ENCODE peak calls at places on chromosome 10, in five cellular contexts. One of them, this sample, is unnamed.
A peak's percentile ranks its signal among the peaks of the same experiment; 100 is the strongest.

GRCh38 chr10:68560201-68560915 is at the start of gene TET1:
- DNase-seq in left ventricle myocardium inferior: peak; percentile 50
- DNase-seq in naive thymus-derived CD4-positive, alpha-beta T cell: peak; percentile 10
- DNase-seq in CD8-positive, alpha-beta memory T cell: peak; percentile 19
- DNase-seq in Peyer's patch: peak; percentile 49
- DNase-seq in this sample: peak; percentile 80

GRCh38 chr10:120634629-120635028 is 177.6 kb downstream of the PLPP4 start:
- DNase-seq in Peyer's patch: no peak
- DNase-seq in left ventricle myocardium inferior: no peak
- DNase-seq in naive thymus-derived CD4-positive, alpha-beta T cell: no peak
- DNase-seq in CD8-positive, alpha-beta memory T cell: no peak
- DNase-seq in this sample: peak; percentile 86

GRCh38 chr10:121741246-121741645 is 143.0 kb upstream of the FGFR2 start:
- DNase-seq in CD8-positive, alpha-beta memory T cell: no peak
- DNase-seq in Peyer's patch: no peak
- DNase-seq in naive thymus-derived CD4-positive, alpha-beta T cell: no peak
- DNase-seq in left ventricle myocardium inferior: no peak
- DNase-seq in this sample: no peak

GRCh38 chr10:131174211-131174565 is 137.3 kb downstream of the TCERG1L start:
- DNase-seq in Peyer's patch: no peak
- DNase-seq in CD8-positive, alpha-beta memory T cell: no peak
- DNase-seq in naive thymus-derived CD4-positive, alpha-beta T cell: no peak
- DNase-seq in left ventricle myocardium inferior: no peak
- DNase-seq in this sample: no peak

GRCh38 chr10:52755297-52756062 is 17.1 kb downstream of the MBL2 start:
- DNase-seq in naive thymus-derived CD4-positive, alpha-beta T cell: no peak
- DNase-seq in Peyer's patch: no peak
- DNase-seq in CD8-positive, alpha-beta memory T cell: no peak
- DNase-seq in left ventricle myocardium inferior: no peak
- DNase-seq in this sample: no peak

GRCh38 chr10:4306871-4307270 is 519.1 kb upstream of the AKR1E2 start:
- DNase-seq in Peyer's patch: no peak
- DNase-seq in left ventricle myocardium inferior: no peak
- DNase-seq in CD8-positive, alpha-beta memory T cell: no peak
- DNase-seq in naive thymus-derived CD4-positive, alpha-beta T cell: no peak
- DNase-seq in this sample: no peak

GRCh38 chr10:9331583-9332008 is 1277.1 kb downstream of the GATA3 start:
- DNase-seq in left ventricle myocardium inferior: no peak
- DNase-seq in naive thymus-derived CD4-positive, alpha-beta T cell: peak; percentile 43
- DNase-seq in Peyer's patch: no peak
- DNase-seq in CD8-positive, alpha-beta memory T cell: peak; percentile 32
- DNase-seq in this sample: peak; percentile 57

GRCh38 chr10:33571616-33572015 is 237.1 kb upstream of the NRP1 start:
- DNase-seq in naive thymus-derived CD4-positive, alpha-beta T cell: no peak
- DNase-seq in left ventricle myocardium inferior: no peak
- DNase-seq in Peyer's patch: no peak
- DNase-seq in CD8-positive, alpha-beta memory T cell: no peak
- DNase-seq in this sample: no peak

GRCh38 chr10:6275022-6275997 is 72.6 kb downstream of the PFKFB3 start:
- DNase-seq in naive thymus-derived CD4-positive, alpha-beta T cell: peak; percentile 59
- DNase-seq in Peyer's patch: peak; percentile 65
- DNase-seq in left ventricle myocardium inferior: peak; percentile 86
- DNase-seq in CD8-positive, alpha-beta memory T cell: peak; percentile 67
- DNase-seq in this sample: peak; percentile 10

GRCh38 chr10:92313750-92314149 is 22.8 kb downstream of the MARCHF5 start:
- DNase-seq in Peyer's patch: no peak
- DNase-seq in naive thymus-derived CD4-positive, alpha-beta T cell: no peak
- DNase-seq in left ventricle myocardium inferior: no peak
- DNase-seq in CD8-positive, alpha-beta memory T cell: no peak
- DNase-seq in this sample: no peak

GRCh38 chr10:35204650-35205319 is 78.1 kb downstream of the CREM start:
- DNase-seq in Peyer's patch: no peak
- DNase-seq in CD8-positive, alpha-beta memory T cell: no peak
- DNase-seq in naive thymus-derived CD4-positive, alpha-beta T cell: no peak
- DNase-seq in left ventricle myocardium inferior: no peak
- DNase-seq in this sample: no peak

GRCh38 chr10:25934673-25935139 is 677 bp downstream of the MYO3A start:
- DNase-seq in CD8-positive, alpha-beta memory T cell: no peak
- DNase-seq in left ventricle myocardium inferior: no peak
- DNase-seq in Peyer's patch: no peak
- DNase-seq in naive thymus-derived CD4-positive, alpha-beta T cell: no peak
- DNase-seq in this sample: no peak

GRCh38 chr10:36446873-36447272 is 678.5 kb upstream of the ANKRD30A start:
- DNase-seq in CD8-positive, alpha-beta memory T cell: no peak
- DNase-seq in left ventricle myocardium inferior: peak; percentile 79
- DNase-seq in naive thymus-derived CD4-positive, alpha-beta T cell: no peak
- DNase-seq in Peyer's patch: no peak
- DNase-seq in this sample: no peak

GRCh38 chr10:89426230-89426868 is 12.0 kb downstream of the IFIT5 start:
- DNase-seq in left ventricle myocardium inferior: no peak
- DNase-seq in naive thymus-derived CD4-positive, alpha-beta T cell: no peak
- DNase-seq in Peyer's patch: no peak
- DNase-seq in CD8-positive, alpha-beta memory T cell: no peak
- DNase-seq in this sample: peak; percentile 71

GRCh38 chr10:43594944-43595589 is 11.2 kb upstream of the ZNF485 start:
- DNase-seq in Peyer's patch: no peak
- DNase-seq in left ventricle myocardium inferior: no peak
- DNase-seq in CD8-positive, alpha-beta memory T cell: peak; percentile 19
- DNase-seq in naive thymus-derived CD4-positive, alpha-beta T cell: peak; percentile 25
- DNase-seq in this sample: no peak

GRCh38 chr10:99276848-99277486 is 41.3 kb upstream of the HPSE2 start:
- DNase-seq in naive thymus-derived CD4-positive, alpha-beta T cell: no peak
- DNase-seq in left ventricle myocardium inferior: no peak
- DNase-seq in Peyer's patch: no peak
- DNase-seq in CD8-positive, alpha-beta memory T cell: no peak
- DNase-seq in this sample: peak; percentile 42

GRCh38 chr10:3068968-3069737 is 1.8 kb downstream of the PFKP start:
- DNase-seq in naive thymus-derived CD4-positive, alpha-beta T cell: peak; percentile 14
- DNase-seq in left ventricle myocardium inferior: no peak
- DNase-seq in Peyer's patch: peak; percentile 63
- DNase-seq in CD8-positive, alpha-beta memory T cell: peak; percentile 30
- DNase-seq in this sample: peak; percentile 32

GRCh38 chr10:73506491-73506890 is 10.7 kb upstream of the PPP3CB start:
- DNase-seq in naive thymus-derived CD4-positive, alpha-beta T cell: no peak
- DNase-seq in left ventricle myocardium inferior: no peak
- DNase-seq in Peyer's patch: no peak
- DNase-seq in CD8-positive, alpha-beta memory T cell: no peak
- DNase-seq in this sample: no peak

GRCh38 chr10:98956576-98957260 is 278.9 kb downstream of the HPSE2 start:
- DNase-seq in CD8-positive, alpha-beta memory T cell: no peak
- DNase-seq in Peyer's patch: no peak
- DNase-seq in naive thymus-derived CD4-positive, alpha-beta T cell: no peak
- DNase-seq in left ventricle myocardium inferior: no peak
- DNase-seq in this sample: no peak

GRCh38 chr10:106705576-106706526 is 458.7 kb downstream of the SORCS1 start:
- DNase-seq in left ventricle myocardium inferior: peak; percentile 19
- DNase-seq in Peyer's patch: no peak
- DNase-seq in naive thymus-derived CD4-positive, alpha-beta T cell: no peak
- DNase-seq in CD8-positive, alpha-beta memory T cell: no peak
- DNase-seq in this sample: peak; percentile 76

GRCh38 chr10:44310762-44311562 is 73.9 kb downstream of the CXCL12 start:
- DNase-seq in Peyer's patch: peak; percentile 86
- DNase-seq in CD8-positive, alpha-beta memory T cell: peak; percentile 43
- DNase-seq in left ventricle myocardium inferior: peak; percentile 89
- DNase-seq in naive thymus-derived CD4-positive, alpha-beta T cell: peak; percentile 45
- DNase-seq in this sample: peak; percentile 49

GRCh38 chr10:27446091-27446918 is 57.8 kb upstream of the RAB18 start:
- DNase-seq in naive thymus-derived CD4-positive, alpha-beta T cell: peak; percentile 37
- DNase-seq in CD8-positive, alpha-beta memory T cell: peak; percentile 42
- DNase-seq in left ventricle myocardium inferior: no peak
- DNase-seq in Peyer's patch: no peak
- DNase-seq in this sample: peak; percentile 43

GRCh38 chr10:100508691-100509150 is 10.9 kb downstream of the SEC31B start:
- DNase-seq in Peyer's patch: no peak
- DNase-seq in naive thymus-derived CD4-positive, alpha-beta T cell: peak; percentile 76
- DNase-seq in left ventricle myocardium inferior: no peak
- DNase-seq in CD8-positive, alpha-beta memory T cell: peak; percentile 73
- DNase-seq in this sample: peak; percentile 64

GRCh38 chr10:1404236-1404952 is 332.9 kb downstream of the ADARB2 start:
- DNase-seq in left ventricle myocardium inferior: no peak
- DNase-seq in Peyer's patch: no peak
- DNase-seq in naive thymus-derived CD4-positive, alpha-beta T cell: no peak
- DNase-seq in CD8-positive, alpha-beta memory T cell: no peak
- DNase-seq in this sample: no peak

GRCh38 chr10:63628526-63629362 is 107.5 kb downstream of the REEP3 start:
- DNase-seq in left ventricle myocardium inferior: peak; percentile 68
- DNase-seq in naive thymus-derived CD4-positive, alpha-beta T cell: peak; percentile 8
- DNase-seq in Peyer's patch: peak; percentile 67
- DNase-seq in CD8-positive, alpha-beta memory T cell: peak; percentile 24
- DNase-seq in this sample: peak; percentile 90

GRCh38 chr10:71131508-71132088 is 80.8 kb upstream of the UNC5B start:
- DNase-seq in Peyer's patch: no peak
- DNase-seq in naive thymus-derived CD4-positive, alpha-beta T cell: no peak
- DNase-seq in CD8-positive, alpha-beta memory T cell: no peak
- DNase-seq in left ventricle myocardium inferior: no peak
- DNase-seq in this sample: no peak

GRCh38 chr10:71128311-71129010 is 83.9 kb upstream of the UNC5B start:
- DNase-seq in left ventricle myocardium inferior: no peak
- DNase-seq in naive thymus-derived CD4-positive, alpha-beta T cell: no peak
- DNase-seq in Peyer's patch: no peak
- DNase-seq in CD8-positive, alpha-beta memory T cell: no peak
- DNase-seq in this sample: peak; percentile 26

GRCh38 chr10:71132321-71132810 is 80.0 kb upstream of the UNC5B start:
- DNase-seq in naive thymus-derived CD4-positive, alpha-beta T cell: no peak
- DNase-seq in CD8-positive, alpha-beta memory T cell: no peak
- DNase-seq in Peyer's patch: no peak
- DNase-seq in left ventricle myocardium inferior: no peak
- DNase-seq in this sample: no peak

GRCh38 chr10:71133710-71134686 is 78.4 kb upstream of the UNC5B start:
- DNase-seq in naive thymus-derived CD4-positive, alpha-beta T cell: no peak
- DNase-seq in Peyer's patch: no peak
- DNase-seq in left ventricle myocardium inferior: no peak
- DNase-seq in CD8-positive, alpha-beta memory T cell: no peak
- DNase-seq in this sample: no peak

DNA sequence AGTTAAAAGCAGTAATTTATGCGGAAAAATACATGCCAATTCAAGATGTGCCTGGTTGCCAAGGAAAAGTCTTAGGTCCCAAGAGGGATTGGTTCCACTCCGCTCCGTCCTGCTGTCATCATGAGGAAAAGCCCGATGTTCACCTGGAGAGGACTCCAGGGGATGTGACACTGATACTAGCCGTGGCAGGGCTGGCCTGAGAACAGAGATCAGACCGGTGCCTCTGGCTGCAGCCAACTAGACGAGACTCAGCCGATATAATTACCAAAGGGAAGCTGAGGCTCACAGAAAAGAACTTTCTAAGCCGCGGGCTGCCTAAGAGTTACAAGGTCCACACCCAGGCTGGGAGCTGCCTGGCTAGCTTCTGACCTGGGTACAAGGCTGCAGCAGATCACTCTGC is 81.3 kb upstream of the UNC5B start:
- DNase-seq in naive thymus-derived CD4-positive, alpha-beta T cell: no peak
- DNase-seq in left ventricle myocardium inferior: no peak
- DNase-seq in CD8-positive, alpha-beta memory T cell: no peak
- DNase-seq in Peyer's patch: no peak
- DNase-seq in this sample: no peak
- H3K4me1 ChIP-seq in naive thymus-derived CD4-positive, alpha-beta T cell: no peaks in the 10 kb centered on the region
- H3K4me1 ChIP-seq in left ventricle myocardium inferior: peaks cover 12% of the 10 kb centered on the region
- H3K4me1 ChIP-seq in CD8-positive, alpha-beta memory T cell: no peaks in the 10 kb centered on the region
- H3K4me1 ChIP-seq in Peyer's patch: no peaks in the 10 kb centered on the region
- H3K4me1 ChIP-seq in this sample: peaks cover 3% of the 10 kb centered on the region

GRCh38 chr10:132542819-132543218 is 5.2 kb downstream of the INPP5A start:
- DNase-seq in Peyer's patch: peak; percentile 18
- DNase-seq in left ventricle myocardium inferior: no peak
- DNase-seq in naive thymus-derived CD4-positive, alpha-beta T cell: no peak
- DNase-seq in CD8-positive, alpha-beta memory T cell: no peak
- DNase-seq in this sample: no peak
- H3K4me1 ChIP-seq in Peyer's patch: peaks cover 71% of the 10 kb centered on the region
- H3K4me1 ChIP-seq in left ventricle myocardium inferior: peaks cover 94% of the 10 kb centered on the region
- H3K4me1 ChIP-seq in naive thymus-derived CD4-positive, alpha-beta T cell: peaks cover 7% of the 10 kb centered on the region
- H3K4me1 ChIP-seq in CD8-positive, alpha-beta memory T cell: peaks cover 68% of the 10 kb centered on the region
- H3K4me1 ChIP-seq in this sample: peaks cover 22% of the 10 kb centered on the region

GRCh38 chr10:124278356-124278755 is 140.4 kb downstream of the OAT start:
- DNase-seq in naive thymus-derived CD4-positive, alpha-beta T cell: no peak
- DNase-seq in CD8-positive, alpha-beta memory T cell: no peak
- DNase-seq in Peyer's patch: peak; percentile 39
- DNase-seq in left ventricle myocardium inferior: no peak
- DNase-seq in this sample: no peak
- H3K4me1 ChIP-seq in naive thymus-derived CD4-positive, alpha-beta T cell: no peaks in the 10 kb centered on the region
- H3K4me1 ChIP-seq in CD8-positive, alpha-beta memory T cell: no peaks in the 10 kb centered on the region
- H3K4me1 ChIP-seq in Peyer's patch: no peaks in the 10 kb centered on the region
- H3K4me1 ChIP-seq in left ventricle myocardium inferior: no peaks in the 10 kb centered on the region
- H3K4me1 ChIP-seq in this sample: no peaks in the 10 kb centered on the region

GRCh38 chr10:125127110-125127509 is 33.3 kb downstream of the CTBP2 start:
- DNase-seq in left ventricle myocardium inferior: no peak
- DNase-seq in naive thymus-derived CD4-positive, alpha-beta T cell: no peak
- DNase-seq in Peyer's patch: peak; percentile 12
- DNase-seq in CD8-positive, alpha-beta memory T cell: no peak
- DNase-seq in this sample: no peak
- H3K4me1 ChIP-seq in left ventricle myocardium inferior: peaks cover 94% of the 10 kb centered on the region
- H3K4me1 ChIP-seq in naive thymus-derived CD4-positive, alpha-beta T cell: no peaks in the 10 kb centered on the region
- H3K4me1 ChIP-seq in Peyer's patch: peaks cover 46% of the 10 kb centered on the region
- H3K4me1 ChIP-seq in CD8-positive, alpha-beta memory T cell: no peaks in the 10 kb centered on the region
- H3K4me1 ChIP-seq in this sample: no peaks in the 10 kb centered on the region

DNA sequence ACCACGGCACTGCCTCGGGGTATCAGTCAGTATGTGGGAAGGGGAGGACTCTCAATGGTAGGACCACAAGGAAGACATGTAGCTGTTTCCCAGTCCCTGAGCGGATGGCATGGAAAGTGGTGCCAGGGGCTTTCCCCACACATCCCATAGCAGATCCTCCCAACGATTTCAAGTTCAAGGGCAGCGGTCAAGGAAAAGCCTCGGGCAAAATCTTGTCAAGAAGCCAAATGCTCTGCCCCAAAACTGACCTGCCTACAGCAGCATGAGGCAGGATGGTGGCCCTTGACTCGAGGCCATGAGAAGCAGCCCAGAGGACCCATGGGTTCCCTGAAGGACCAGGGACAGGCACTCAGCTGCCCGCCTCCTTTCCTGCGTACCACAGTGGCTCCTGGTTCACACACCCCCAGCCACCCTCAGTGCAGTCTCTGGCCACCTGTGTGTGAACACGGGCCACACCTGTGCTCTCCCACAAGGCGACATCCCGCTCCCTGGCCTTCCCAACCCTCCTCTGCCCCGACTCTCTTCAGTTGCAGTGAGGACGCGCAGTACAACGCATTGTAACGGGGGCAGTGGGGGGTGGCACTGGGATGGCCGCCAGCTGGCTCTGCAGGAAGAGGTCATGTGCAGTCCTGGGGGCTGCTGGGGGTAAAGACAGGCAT is 43.6 kb downstream of the CTBP2 start:
- DNase-seq in left ventricle myocardium inferior: no peak
- DNase-seq in Peyer's patch: peak; percentile 34
- DNase-seq in naive thymus-derived CD4-positive, alpha-beta T cell: no peak
- DNase-seq in CD8-positive, alpha-beta memory T cell: no peak
- DNase-seq in this sample: no peak
- H3K4me1 ChIP-seq in left ventricle myocardium inferior: peaks cover 96% of the 10 kb centered on the region
- H3K4me1 ChIP-seq in Peyer's patch: peaks cover 69% of the 10 kb centered on the region
- H3K4me1 ChIP-seq in naive thymus-derived CD4-positive, alpha-beta T cell: no peaks in the 10 kb centered on the region
- H3K4me1 ChIP-seq in CD8-positive, alpha-beta memory T cell: no peaks in the 10 kb centered on the region
- H3K4me1 ChIP-seq in this sample: no peaks in the 10 kb centered on the region

This sample was measured in HAP-1.